ENCODE peak calls at places on chromosomes 1 and 21, in four cellular contexts. Y is Caki2; I is aorta; R is activated T-helper 9 cell treated with anti-CD3 and anti-CD28 coated beads, Interleukin-2, amount 50 U/mL, for 16 hours. C is an unnamed sample.

GRCh38 chr1:65979145-65979544 is 186.4 kb downstream of the PDE4B start:
- DNase-seq in Y (no peak), I (no peak), R (no peak), C (no peak)

GRCh38 chr1:172708452-172708851 is 49.5 kb downstream of the FASLG start:
- DNase-seq in Y (no peak), I (no peak), R (peak), C (peak)

GRCh38 chr1:172647110-172647564 is 11.8 kb upstream of the FASLG start:
- DNase-seq in Y (no peak), I (no peak), R (no peak), C (peak)

GRCh38 chr1:60911980-60912692 is 170.2 kb upstream of the NFIA start:
- DNase-seq in Y (no peak), I (no peak), R (no peak), C (no peak)

GRCh38 chr1:203142124-203142523 is 14.6 kb downstream of the ADORA1 start:
- DNase-seq in Y (no peak), I (peak), R (no peak), C (no peak)

GRCh38 chr1:25695066-25695990 is 78.7 kb downstream of the MAN1C1 start:
- DNase-seq in Y (peak), I (peak), R (no peak), C (no peak)

GRCh38 chr1:40717960-40718359 is 26.5 kb downstream of the NFYC start:
- DNase-seq in Y (no peak), I (no peak), R (no peak), C (no peak)

GRCh38 chr1:177943999-177944672 is 25.7 kb downstream of the SEC16B start:
- DNase-seq in Y (no peak), I (no peak), R (no peak), C (no peak)

GRCh38 chr1:54404939-54405880 is 984 bp downstream of the SSBP3 start:
- DNase-seq in Y (no peak), I (no peak), R (no peak), C (no peak)

GRCh38 chr1:116571215-116571919 is 541 bp upstream of the CD58 start:
- DNase-seq in Y (no peak), I (no peak), R (no peak), C (no peak)

GRCh38 chr1:8457771-8458409 is 140.0 kb downstream of the SLC45A1 start:
- DNase-seq in Y (no peak), I (no peak), R (no peak), C (no peak)

GRCh38 chr21:33543505-33544129 is 779 bp downstream of the SON start:
- DNase-seq in Y (no peak), I (peak), R (peak), C (no peak)

C was measured in NK-92 treated with Interleukin-12 subunit alpha and Interleukin-12 subunit beta, amount 100 ng/mL, for 24 hours.